ENCODE peak calls at places on chromosomes 11 and 22, in nine cellular contexts. One of them, this sample, is unnamed.

GRCh38 chr22:36027960-36028645 is 521 bp downstream of the RBFOX2 start:
- DNase-seq in choroid plexus epithelial cell: no peak
- DNase-seq in B cell: no peak
- DNase-seq in endothelial cell: peak; percentile 76
- DNase-seq in brain microvascular endothelial cell: no peak
- DNase-seq in AG04450: no peak
- DNase-seq in OCI-LY7: peak; percentile 58
- DNase-seq in progenitor cell of endocrine pancreas: peak; percentile 58
- DNase-seq in osteocyte: peak; percentile 88
- DNase-seq in this sample: no peak

GRCh38 chr11:94880216-94880615 is 93.1 kb downstream of the CWC15 start:
- DNase-seq in brain microvascular endothelial cell: no peak
- DNase-seq in endothelial cell: no peak
- DNase-seq in AG04450: no peak
- DNase-seq in OCI-LY7: no peak
- DNase-seq in progenitor cell of endocrine pancreas: no peak
- DNase-seq in B cell: no peak
- DNase-seq in osteocyte: no peak
- DNase-seq in choroid plexus epithelial cell: no peak
- DNase-seq in this sample: no peak

GRCh38 chr11:69801513-69802335 is 17.5 kb downstream of the FGF3 start:
- DNase-seq in AG04450: no peak
- DNase-seq in osteocyte: no peak
- DNase-seq in B cell: no peak
- DNase-seq in OCI-LY7: peak; percentile 27
- DNase-seq in endothelial cell: peak; percentile 67
- DNase-seq in brain microvascular endothelial cell: no peak
- DNase-seq in choroid plexus epithelial cell: peak; percentile 28
- DNase-seq in progenitor cell of endocrine pancreas: peak; percentile 70
- DNase-seq in this sample: peak; percentile 56

GRCh38 chr11:103889679-103890078 is 146.8 kb upstream of the DDI1 start:
- DNase-seq in endothelial cell: no peak
- DNase-seq in brain microvascular endothelial cell: no peak
- DNase-seq in osteocyte: no peak
- DNase-seq in choroid plexus epithelial cell: no peak
- DNase-seq in progenitor cell of endocrine pancreas: no peak
- DNase-seq in B cell: no peak
- DNase-seq in AG04450: no peak
- DNase-seq in OCI-LY7: no peak
- DNase-seq in this sample: no peak

GRCh38 chr22:22061085-22062077 is 78.8 kb upstream of the TOP3B start:
- DNase-seq in AG04450: no peak
- DNase-seq in OCI-LY7: peak; percentile 73
- DNase-seq in choroid plexus epithelial cell: peak; percentile 89
- DNase-seq in B cell: no peak
- DNase-seq in brain microvascular endothelial cell: peak; percentile 17
- DNase-seq in progenitor cell of endocrine pancreas: no peak
- DNase-seq in osteocyte: no peak
- DNase-seq in endothelial cell: no peak
- DNase-seq in this sample: no peak

GRCh38 chr11:120214581-120214980 is 3.7 kb downstream of the OAF start:
- DNase-seq in OCI-LY7: no peak
- DNase-seq in osteocyte: no peak
- DNase-seq in choroid plexus epithelial cell: no peak
- DNase-seq in brain microvascular endothelial cell: no peak
- DNase-seq in endothelial cell: no peak
- DNase-seq in progenitor cell of endocrine pancreas: no peak
- DNase-seq in AG04450: no peak
- DNase-seq in B cell: no peak
- DNase-seq in this sample: no peak

GRCh38 chr11:68014157-68014965 is 4.2 kb downstream of the ALDH3B1 start:
- DNase-seq in B cell: no peak
- DNase-seq in progenitor cell of endocrine pancreas: no peak
- DNase-seq in AG04450: peak; percentile 67
- DNase-seq in choroid plexus epithelial cell: peak; percentile 83
- DNase-seq in brain microvascular endothelial cell: peak; percentile 77
- DNase-seq in osteocyte: peak; percentile 92
- DNase-seq in OCI-LY7: no peak
- DNase-seq in endothelial cell: no peak
- DNase-seq in this sample: no peak

GRCh38 chr11:87266751-87267150 is 229.0 kb downstream of the TMEM135 start:
- DNase-seq in B cell: no peak
- DNase-seq in AG04450: no peak
- DNase-seq in progenitor cell of endocrine pancreas: no peak
- DNase-seq in brain microvascular endothelial cell: no peak
- DNase-seq in osteocyte: no peak
- DNase-seq in OCI-LY7: no peak
- DNase-seq in endothelial cell: no peak
- DNase-seq in choroid plexus epithelial cell: no peak
- DNase-seq in this sample: no peak

GRCh38 chr11:13486926-13487660 is 8.7 kb downstream of the PTH start:
- DNase-seq in OCI-LY7: peak; percentile 25
- DNase-seq in progenitor cell of endocrine pancreas: peak; percentile 31
- DNase-seq in brain microvascular endothelial cell: peak; percentile 13
- DNase-seq in B cell: peak; percentile 30
- DNase-seq in AG04450: no peak
- DNase-seq in choroid plexus epithelial cell: peak; percentile 44
- DNase-seq in osteocyte: no peak
- DNase-seq in endothelial cell: peak; percentile 9
- DNase-seq in this sample: peak; percentile 73

DNA sequence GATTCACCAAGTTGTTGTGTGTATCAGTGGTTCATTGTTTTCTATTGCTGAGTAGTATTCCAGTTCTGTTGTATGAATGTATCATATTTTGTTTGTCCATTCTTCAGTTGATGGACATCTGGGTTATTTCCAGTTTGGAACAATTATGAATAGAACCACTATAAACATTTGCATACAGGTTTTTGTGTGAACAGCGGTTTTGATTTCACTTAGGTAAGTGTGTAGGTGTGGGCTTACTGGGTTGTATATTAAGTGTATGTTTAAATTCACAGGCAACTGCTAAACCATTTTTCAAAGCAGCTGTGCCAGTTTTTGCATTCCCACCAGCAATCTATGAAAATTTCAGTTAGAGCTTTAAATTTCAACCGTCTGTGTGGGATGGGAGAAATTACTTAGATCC is 217.8 kb downstream of the NELL1 start:
- DNase-seq in endothelial cell: no peak
- DNase-seq in brain microvascular endothelial cell: no peak
- DNase-seq in progenitor cell of endocrine pancreas: no peak
- DNase-seq in OCI-LY7: no peak
- DNase-seq in choroid plexus epithelial cell: no peak
- DNase-seq in B cell: no peak
- DNase-seq in AG04450: no peak
- DNase-seq in osteocyte: no peak
- DNase-seq in this sample: no peak
- TF ChIP-seq CTCF in endothelial cell: no peak
- TF ChIP-seq CTCF in brain microvascular endothelial cell: no peak
- TF ChIP-seq CTCF in progenitor cell of endocrine pancreas: no peak
- TF ChIP-seq CTCF in OCI-LY7: no peak
- TF ChIP-seq CTCF in choroid plexus epithelial cell: no peak
- TF ChIP-seq CTCF in B cell: no peak
- TF ChIP-seq CTCF in AG04450: no peak
- TF ChIP-seq CTCF in osteocyte: no peak
- TF ChIP-seq CTCF in this sample: no peak

DNA sequence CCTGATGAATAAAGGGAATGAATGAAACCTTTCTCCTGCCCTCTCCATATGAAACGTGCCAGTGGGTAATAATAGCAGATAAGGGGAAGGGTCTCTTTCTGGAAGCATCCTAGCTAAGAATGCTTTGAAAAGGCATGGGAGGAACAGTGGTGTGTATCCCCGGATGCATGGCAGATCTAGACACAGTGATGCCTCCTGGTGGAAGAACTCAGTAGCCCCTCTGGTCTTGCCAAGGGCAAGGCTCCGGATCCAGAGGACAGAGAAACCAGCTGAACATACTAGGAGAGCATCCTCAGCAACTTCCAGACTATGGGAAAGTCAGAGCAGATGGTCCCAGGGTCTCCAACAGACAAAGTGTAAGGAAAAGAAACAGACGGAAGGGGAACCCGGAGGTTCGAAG is 6.4 kb downstream of the BAIAP2L2 start:
- DNase-seq in choroid plexus epithelial cell: peak; percentile 49
- DNase-seq in osteocyte: no peak
- DNase-seq in brain microvascular endothelial cell: peak; percentile 28
- DNase-seq in progenitor cell of endocrine pancreas: no peak
- DNase-seq in B cell: no peak
- DNase-seq in endothelial cell: no peak
- DNase-seq in AG04450: no peak
- DNase-seq in OCI-LY7: peak; percentile 55
- DNase-seq in this sample: no peak
- TF ChIP-seq CTCF in choroid plexus epithelial cell: peak; percentile 68
- TF ChIP-seq CTCF in osteocyte: peak; percentile 32
- TF ChIP-seq CTCF in brain microvascular endothelial cell: peak; percentile 69
- TF ChIP-seq CTCF in progenitor cell of endocrine pancreas: peak; percentile 37
- TF ChIP-seq CTCF in B cell: no peak
- TF ChIP-seq CTCF in endothelial cell: no peak
- TF ChIP-seq CTCF in AG04450: peak; percentile 44
- TF ChIP-seq CTCF in OCI-LY7: peak; percentile 73
- TF ChIP-seq CTCF in this sample: no peak

GRCh38 chr11:34650528-34650927 is 29.6 kb downstream of the EHF start:
- DNase-seq in brain microvascular endothelial cell: no peak
- DNase-seq in choroid plexus epithelial cell: peak; percentile 84
- DNase-seq in progenitor cell of endocrine pancreas: no peak
- DNase-seq in B cell: no peak
- DNase-seq in AG04450: no peak
- DNase-seq in osteocyte: no peak
- DNase-seq in OCI-LY7: no peak
- DNase-seq in endothelial cell: no peak
- DNase-seq in this sample: peak; percentile 97
- TF ChIP-seq CTCF in brain microvascular endothelial cell: no peak
- TF ChIP-seq CTCF in choroid plexus epithelial cell: no peak
- TF ChIP-seq CTCF in progenitor cell of endocrine pancreas: no peak
- TF ChIP-seq CTCF in B cell: no peak
- TF ChIP-seq CTCF in AG04450: no peak
- TF ChIP-seq CTCF in osteocyte: no peak
- TF ChIP-seq CTCF in OCI-LY7: no peak
- TF ChIP-seq CTCF in endothelial cell: no peak
- TF ChIP-seq CTCF in this sample: no peak

GRCh38 chr11:115530752-115531151 is 26.5 kb upstream of the CADM1 start:
- DNase-seq in progenitor cell of endocrine pancreas: no peak
- DNase-seq in B cell: no peak
- DNase-seq in endothelial cell: no peak
- DNase-seq in OCI-LY7: peak; percentile 42
- DNase-seq in osteocyte: no peak
- DNase-seq in choroid plexus epithelial cell: no peak
- DNase-seq in brain microvascular endothelial cell: no peak
- DNase-seq in AG04450: no peak
- DNase-seq in this sample: no peak
- TF ChIP-seq CTCF in progenitor cell of endocrine pancreas: peak; percentile 26
- TF ChIP-seq CTCF in B cell: no peak
- TF ChIP-seq CTCF in endothelial cell: no peak
- TF ChIP-seq CTCF in OCI-LY7: peak; percentile 69
- TF ChIP-seq CTCF in osteocyte: no peak
- TF ChIP-seq CTCF in choroid plexus epithelial cell: no peak
- TF ChIP-seq CTCF in brain microvascular endothelial cell: peak; percentile 21
- TF ChIP-seq CTCF in AG04450: peak; percentile 39
- TF ChIP-seq CTCF in this sample: no peak

GRCh38 chr11:44939673-44940072 is 11.0 kb downstream of the TP53I11 start:
- DNase-seq in brain microvascular endothelial cell: no peak
- DNase-seq in OCI-LY7: no peak
- DNase-seq in osteocyte: no peak
- DNase-seq in B cell: no peak
- DNase-seq in AG04450: no peak
- DNase-seq in progenitor cell of endocrine pancreas: no peak
- DNase-seq in choroid plexus epithelial cell: no peak
- DNase-seq in endothelial cell: peak; percentile 32
- DNase-seq in this sample: no peak
- TF ChIP-seq CTCF in brain microvascular endothelial cell: peak; percentile 52
- TF ChIP-seq CTCF in OCI-LY7: peak; percentile 53
- TF ChIP-seq CTCF in osteocyte: peak; percentile 38
- TF ChIP-seq CTCF in B cell: no peak
- TF ChIP-seq CTCF in AG04450: peak; percentile 34
- TF ChIP-seq CTCF in progenitor cell of endocrine pancreas: peak; percentile 20
- TF ChIP-seq CTCF in choroid plexus epithelial cell: peak; percentile 40
- TF ChIP-seq CTCF in endothelial cell: peak; percentile 41
- TF ChIP-seq CTCF in this sample: no peak

GRCh38 chr11:129738242-129738641 is 77.4 kb upstream of the TMEM45B start:
- DNase-seq in B cell: no peak
- DNase-seq in osteocyte: no peak
- DNase-seq in choroid plexus epithelial cell: no peak
- DNase-seq in AG04450: no peak
- DNase-seq in brain microvascular endothelial cell: no peak
- DNase-seq in progenitor cell of endocrine pancreas: no peak
- DNase-seq in OCI-LY7: no peak
- DNase-seq in endothelial cell: no peak
- DNase-seq in this sample: no peak

GRCh38 chr11:129737535-129738230 is 78.0 kb upstream of the TMEM45B start:
- DNase-seq in choroid plexus epithelial cell: no peak
- DNase-seq in brain microvascular endothelial cell: no peak
- DNase-seq in osteocyte: peak; percentile 48
- DNase-seq in progenitor cell of endocrine pancreas: no peak
- DNase-seq in endothelial cell: no peak
- DNase-seq in AG04450: no peak
- DNase-seq in OCI-LY7: no peak
- DNase-seq in B cell: no peak
- DNase-seq in this sample: no peak

GRCh38 chr11:129740877-129741276 is 74.8 kb upstream of the TMEM45B start:
- DNase-seq in choroid plexus epithelial cell: no peak
- DNase-seq in endothelial cell: no peak
- DNase-seq in OCI-LY7: no peak
- DNase-seq in B cell: no peak
- DNase-seq in brain microvascular endothelial cell: no peak
- DNase-seq in AG04450: no peak
- DNase-seq in progenitor cell of endocrine pancreas: no peak
- DNase-seq in osteocyte: peak; percentile 48
- DNase-seq in this sample: no peak

GRCh38 chr11:129740125-129740719 is 75.4 kb upstream of the TMEM45B start:
- DNase-seq in brain microvascular endothelial cell: no peak
- DNase-seq in choroid plexus epithelial cell: no peak
- DNase-seq in progenitor cell of endocrine pancreas: no peak
- DNase-seq in OCI-LY7: no peak
- DNase-seq in osteocyte: no peak
- DNase-seq in B cell: no peak
- DNase-seq in endothelial cell: no peak
- DNase-seq in AG04450: no peak
- DNase-seq in this sample: no peak

DNA sequence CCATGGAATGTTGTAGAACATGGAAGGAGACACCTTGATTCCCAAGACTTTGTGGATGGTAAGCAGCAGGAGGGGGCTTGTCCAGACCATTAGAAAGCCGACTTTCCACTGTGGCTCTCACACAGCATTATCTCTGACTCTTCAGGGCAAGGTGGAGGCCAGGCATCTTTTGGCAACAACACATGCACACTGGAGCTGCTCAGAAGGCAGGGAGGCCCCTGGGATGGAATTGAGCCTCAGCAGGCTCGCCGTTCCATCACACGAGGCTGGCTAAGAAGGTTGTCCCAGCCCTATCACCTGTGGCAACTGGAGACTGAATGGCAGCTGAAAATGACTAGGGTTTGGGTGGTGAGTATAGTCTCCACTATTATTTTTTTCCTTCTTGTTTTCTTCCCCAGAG is 76.3 kb upstream of the TMEM45B start:
- DNase-seq in AG04450: no peak
- DNase-seq in progenitor cell of endocrine pancreas: no peak
- DNase-seq in endothelial cell: no peak
- DNase-seq in B cell: no peak
- DNase-seq in osteocyte: peak; percentile 56
- DNase-seq in OCI-LY7: no peak
- DNase-seq in choroid plexus epithelial cell: no peak
- DNase-seq in brain microvascular endothelial cell: no peak
- DNase-seq in this sample: no peak
- TF ChIP-seq CTCF in AG04450: no peak
- TF ChIP-seq CTCF in progenitor cell of endocrine pancreas: no peak
- TF ChIP-seq CTCF in endothelial cell: no peak
- TF ChIP-seq CTCF in B cell: no peak
- TF ChIP-seq CTCF in osteocyte: no peak
- TF ChIP-seq CTCF in OCI-LY7: no peak
- TF ChIP-seq CTCF in choroid plexus epithelial cell: no peak
- TF ChIP-seq CTCF in brain microvascular endothelial cell: no peak
- TF ChIP-seq CTCF in this sample: no peak

GRCh38 chr11:33658195-33658900 is 42.3 kb downstream of the C11orf91 start:
- DNase-seq in choroid plexus epithelial cell: no peak
- DNase-seq in B cell: no peak
- DNase-seq in endothelial cell: no peak
- DNase-seq in osteocyte: peak; percentile 80
- DNase-seq in AG04450: no peak
- DNase-seq in progenitor cell of endocrine pancreas: no peak
- DNase-seq in OCI-LY7: no peak
- DNase-seq in brain microvascular endothelial cell: no peak
- DNase-seq in this sample: no peak
- TF ChIP-seq CTCF in choroid plexus epithelial cell: no peak
- TF ChIP-seq CTCF in B cell: no peak
- TF ChIP-seq CTCF in endothelial cell: no peak
- TF ChIP-seq CTCF in osteocyte: no peak
- TF ChIP-seq CTCF in AG04450: no peak
- TF ChIP-seq CTCF in progenitor cell of endocrine pancreas: no peak
- TF ChIP-seq CTCF in OCI-LY7: no peak
- TF ChIP-seq CTCF in brain microvascular endothelial cell: no peak
- TF ChIP-seq CTCF in this sample: no peak

This sample was measured in activated CD8-positive, alpha-beta T cell treated with anti-CD3 and anti-CD28 coated beads for 36 hours.